ENCODE peak calls at places on chromosomes 2 and 18, in six cellular contexts. N, S, L, D, X and V are unnamed samples.

GRCh38 chr2:73228631-73229030 is 4.4 kb downstream of the PRADC1 start:
- DNase-seq in D (no peak), L (no peak), X (no peak), N (no peak), S (no peak), V (no peak)

GRCh38 chr2:11559066-11559785 is 25.4 kb downstream of the GREB1 start:
- DNase-seq in L (peak), X (no peak), S (no peak), D (no peak), N (no peak), V (no peak)

GRCh38 chr2:202545523-202545922 is 89.2 kb upstream of the FAM117B start:
- DNase-seq in S (peak), D (no peak), L (no peak), N (no peak), X (peak), V (no peak)

GRCh38 chr18:1104265-1104792 is 199.7 kb downstream of the ADCYAP1 start:
- DNase-seq in L (no peak), X (no peak), D (no peak), N (no peak), S (no peak), V (peak)

GRCh38 chr18:54882318-54882717 is 54.0 kb downstream of the RAB27B start:
- DNase-seq in S (no peak), X (no peak), D (no peak), L (no peak), N (no peak), V (no peak)

GRCh38 chr2:42878581-42878980 is 86.2 kb upstream of the HAAO start:
- DNase-seq in S (no peak), N (no peak), L (no peak), X (peak), D (no peak), V (no peak)

GRCh38 chr2:95074663-95075439 is 46.8 kb downstream of the MRPS5 start:
- DNase-seq in D (no peak), S (no peak), L (no peak), X (no peak), N (no peak), V (peak)

GRCh38 chr18:64116806-64117205 is 32.1 kb downstream of the LINC00305 start:
- DNase-seq in N (no peak), X (no peak), L (no peak), D (no peak), S (no peak), V (no peak)

GRCh38 chr2:80258321-80258720 is 46.2 kb downstream of the LRRTM1 start:
- DNase-seq in X (no peak), N (no peak), L (no peak), D (no peak), S (no peak), V (no peak)

GRCh38 chr2:48287971-48288370 is 242.0 kb upstream of the STON1 start:
- DNase-seq in X (no peak), N (no peak), D (no peak), L (no peak), S (no peak), V (no peak)

GRCh38 chr2:110748489-110748867 is 16.1 kb downstream of the ACOXL start:
- DNase-seq in L (no peak), S (no peak), X (peak), N (peak), D (no peak), V (peak)

GRCh38 chr2:95305341-95306058 is 8.4 kb downstream of the KCNIP3 start:
- DNase-seq in D (no peak), N (peak), X (no peak), S (no peak), L (no peak), V (no peak)

GRCh38 chr18:59270689-59271257 is 2.5 kb downstream of the RAX start:
- DNase-seq in S (no peak), D (no peak), X (no peak), L (no peak), N (no peak), V (no peak)

GRCh38 chr2:216379955-216380354 is 7.7 kb upstream of the MARCHF4 start:
- DNase-seq in N (no peak), L (no peak), X (no peak), S (no peak), D (no peak), V (no peak)

GRCh38 chr2:227606476-227606875 is 7.8 kb downstream of the SCYGR2 start:
- DNase-seq in D (no peak), X (no peak), N (no peak), L (no peak), S (no peak), V (no peak)

GRCh38 chr18:60053747-60054304 is 154.0 kb downstream of the PMAIP1 start:
- DNase-seq in D (no peak), N (peak), X (peak), L (no peak), S (peak), V (peak)

GRCh38 chr2:127683056-127683455 is 7.7 kb upstream of the LIMS2 start:
- DNase-seq in S (no peak), D (no peak), N (no peak), X (no peak), L (no peak), V (no peak)

GRCh38 chr2:100365434-100365833 is 43.1 kb upstream of the LONRF2 start:
- DNase-seq in S (no peak), L (peak), X (peak), D (no peak), N (peak), V (peak)

GRCh38 chr2:118800736-118801135 is 46.7 kb downstream of the EN1 start:
- DNase-seq in X (no peak), L (no peak), N (no peak), D (no peak), S (no peak), V (no peak)

GRCh38 chr2:105445498-105445897 is 46.6 kb upstream of the FHL2 start:
- DNase-seq in X (no peak), S (no peak), L (no peak), N (no peak), D (no peak), V (no peak)

GRCh38 chr2:169573974-169574299 is 272 bp upstream of the FASTKD1 start:
- DNase-seq in D (no peak), L (no peak), X (no peak), S (no peak), N (no peak), V (no peak)

GRCh38 chr2:24971300-24971549 is 530 bp downstream of the DNAJC27 start:
- DNase-seq in D (no peak), X (no peak), N (no peak), S (no peak), L (no peak), V (no peak)

GRCh38 chr2:36889782-36890181 is 76.6 kb downstream of the STRN start:
- DNase-seq in S (no peak), L (no peak), N (peak), X (peak), D (no peak), V (peak)

GRCh38 chr2:109118321-109118720 is 10.7 kb upstream of the SH3RF3 start:
- DNase-seq in L (no peak), S (no peak), D (no peak), N (no peak), X (no peak), V (no peak)

GRCh38 chr2:205139822-205140612 is 542.3 kb upstream of the NRP2 start:
- DNase-seq in N (no peak), S (peak), X (no peak), D (peak), L (peak), V (no peak)

GRCh38 chr2:11377915-11378649 is 33.6 kb upstream of the ROCK2 start:
- DNase-seq in D (no peak), S (no peak), L (peak), X (peak), N (peak), V (no peak)

GRCh38 chr2:71667256-71668182 is 214.2 kb downstream of the DYSF start:
- DNase-seq in D (no peak), N (no peak), L (no peak), X (no peak), S (no peak), V (no peak)

GRCh38 chr2:2837768-2838547 is 506.9 kb upstream of the MYT1L start:
- DNase-seq in X (no peak), L (peak), D (no peak), N (no peak), S (no peak), V (no peak)

DNA sequence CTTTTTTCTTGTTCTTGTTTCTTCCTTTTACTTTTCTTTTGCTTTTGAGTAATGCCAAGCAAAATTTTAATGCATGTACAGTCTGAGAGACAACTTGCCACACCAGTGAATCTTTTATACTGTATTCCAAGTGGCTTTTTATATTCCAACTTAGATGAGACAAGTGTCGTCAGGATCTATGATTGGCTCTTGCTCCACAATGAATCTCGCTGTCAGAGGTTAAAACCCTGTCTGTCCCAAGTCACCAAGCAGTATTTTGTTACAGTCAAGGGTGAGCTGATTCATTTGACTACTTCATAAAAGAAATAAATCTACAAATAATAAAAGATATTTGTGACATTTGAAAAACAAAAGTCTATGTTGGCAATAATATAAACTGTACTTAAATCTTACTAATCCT is at the start of gene MSTN:
- DNase-seq in D (no peak), S (no peak), N (no peak), X (no peak), L (no peak), V (peak)
- H3K4me3 ChIP-seq in D (no peak), S (no peak), N (no peak), X (no peak), L (no peak), V (peak)

DNA sequence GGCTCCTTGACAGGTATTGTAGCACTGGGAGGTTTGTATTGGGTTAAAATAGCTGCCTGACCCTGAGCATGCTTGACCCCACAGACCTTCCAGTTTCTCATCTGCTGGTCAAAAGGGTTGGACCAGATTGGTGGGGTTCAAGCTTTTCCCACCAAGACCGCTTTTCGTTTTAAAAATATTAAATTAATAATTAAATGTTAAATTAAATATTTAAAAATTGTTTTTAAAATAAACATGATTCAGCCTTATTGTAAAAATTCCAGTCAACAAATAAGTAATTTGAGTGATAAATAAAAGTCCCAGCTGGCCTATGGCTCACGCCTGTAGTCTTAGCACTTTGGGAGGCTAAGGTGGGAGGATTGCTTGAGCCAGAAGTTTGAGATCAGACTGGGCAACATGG is 36.6 kb upstream of the MCFD2 start:
- DNase-seq in X (no peak), S (no peak), N (no peak), L (no peak), D (no peak), V (no peak)
- H3K27ac ChIP-seq in X (no peak), S (no peak), N (no peak), L (no peak), D (no peak), V (no peak)

GRCh38 chr2:182866095-182866460 is 359 bp downstream of the FRZB start:
- DNase-seq in N (no peak), S (peak), L (peak), X (no peak), D (no peak), V (no peak)
- H3K4me3 ChIP-seq in N (peak), S (peak), L (peak), X (peak), D (peak), V (peak)

GRCh38 chr2:233186851-233187250 is 64.6 kb upstream of the ATG16L1 start:
- DNase-seq in X (no peak), S (no peak), D (no peak), L (no peak), N (no peak), V (no peak)

GRCh38 chr2:233183869-233184418 is 67.5 kb upstream of the ATG16L1 start:
- DNase-seq in N (no peak), X (no peak), L (no peak), S (no peak), D (no peak), V (no peak)

GRCh38 chr2:233185963-233186362 is 65.5 kb upstream of the ATG16L1 start:
- DNase-seq in D (no peak), L (no peak), X (no peak), S (peak), N (no peak), V (no peak)

GRCh38 chr2:233185320-233185719 is 66.2 kb upstream of the ATG16L1 start:
- DNase-seq in D (no peak), S (no peak), L (no peak), X (no peak), N (no peak), V (no peak)

GRCh38 chr2:233184669-233185068 is 66.8 kb upstream of the ATG16L1 start:
- DNase-seq in D (no peak), N (no peak), S (no peak), L (no peak), X (no peak), V (no peak)
- H3K27ac ChIP-seq in D (no peak), N (no peak), S (peak), L (no peak), X (no peak), V (no peak)